ENCODE peak calls at places on chromosomes 4 and X, in eight cellular contexts. One of them, this sample, is unnamed.

GRCh38 chr4:82792912-82793649 is 5.5 kb downstream of the SCD5 start:
- DNase-seq in uterus: no peak
- DNase-seq in transverse colon: no peak
- DNase-seq in body of pancreas: no peak
- DNase-seq in left lung: no peak
- DNase-seq in HCT116: no peak
- DNase-seq in right lobe of liver: no peak
- DNase-seq in breast epithelium: no peak
- DNase-seq in this sample: no peak

GRCh38 chr4:8837181-8837811 is 34.3 kb downstream of the HMX1 start:
- DNase-seq in uterus: peak; percentile 5
- DNase-seq in transverse colon: peak; percentile 3
- DNase-seq in body of pancreas: peak; percentile 8
- DNase-seq in left lung: peak; percentile 28
- DNase-seq in HCT116: no peak
- DNase-seq in right lobe of liver: peak; percentile 37
- DNase-seq in breast epithelium: peak; percentile 20
- DNase-seq in this sample: peak; percentile 60

GRCh38 chrX:124540474-124540873 is 194.1 kb downstream of the SH2D1A start:
- DNase-seq in uterus: no peak
- DNase-seq in transverse colon: no peak
- DNase-seq in body of pancreas: no peak
- DNase-seq in left lung: no peak
- DNase-seq in HCT116: no peak
- DNase-seq in right lobe of liver: no peak
- DNase-seq in breast epithelium: no peak
- DNase-seq in this sample: no peak

GRCh38 chrX:44580466-44580865 is 37.8 kb upstream of the FUNDC1 start:
- DNase-seq in uterus: no peak
- DNase-seq in transverse colon: no peak
- DNase-seq in body of pancreas: no peak
- DNase-seq in left lung: no peak
- DNase-seq in HCT116: no peak
- DNase-seq in right lobe of liver: no peak
- DNase-seq in breast epithelium: no peak
- DNase-seq in this sample: no peak

GRCh38 chr4:85677286-85677685 is 202.3 kb downstream of the ARHGAP24 start:
- DNase-seq in uterus: no peak
- DNase-seq in transverse colon: no peak
- DNase-seq in body of pancreas: no peak
- DNase-seq in left lung: no peak
- DNase-seq in HCT116: no peak
- DNase-seq in right lobe of liver: no peak
- DNase-seq in breast epithelium: no peak
- DNase-seq in this sample: no peak

GRCh38 chrX:13932416-13932815 is 97.3 kb downstream of the GEMIN8 start:
- DNase-seq in uterus: no peak
- DNase-seq in transverse colon: no peak
- DNase-seq in body of pancreas: no peak
- DNase-seq in left lung: no peak
- DNase-seq in HCT116: no peak
- DNase-seq in right lobe of liver: no peak
- DNase-seq in breast epithelium: no peak
- DNase-seq in this sample: no peak

GRCh38 chrX:150202641-150203248 is 160.4 kb upstream of the MAMLD1 start:
- DNase-seq in uterus: no peak
- DNase-seq in transverse colon: no peak
- DNase-seq in body of pancreas: no peak
- DNase-seq in left lung: peak; percentile 41
- DNase-seq in HCT116: no peak
- DNase-seq in right lobe of liver: no peak
- DNase-seq in breast epithelium: no peak
- DNase-seq in this sample: no peak

GRCh38 chr4:22322996-22323395 is 192.9 kb downstream of the ADGRA3 start:
- DNase-seq in uterus: no peak
- DNase-seq in transverse colon: no peak
- DNase-seq in body of pancreas: no peak
- DNase-seq in left lung: no peak
- DNase-seq in HCT116: no peak
- DNase-seq in right lobe of liver: no peak
- DNase-seq in breast epithelium: no peak
- DNase-seq in this sample: no peak

GRCh38 chr4:24971192-24971591 is 58.4 kb upstream of the CCDC149 start:
- DNase-seq in uterus: no peak
- DNase-seq in transverse colon: no peak
- DNase-seq in body of pancreas: peak; percentile 14
- DNase-seq in left lung: no peak
- DNase-seq in HCT116: no peak
- DNase-seq in right lobe of liver: peak; percentile 45
- DNase-seq in breast epithelium: no peak
- DNase-seq in this sample: no peak

GRCh38 chrX:44428989-44429627 is 85.6 kb upstream of the EFHC2 start:
- DNase-seq in uterus: no peak
- DNase-seq in transverse colon: no peak
- DNase-seq in body of pancreas: no peak
- DNase-seq in left lung: no peak
- DNase-seq in HCT116: no peak
- DNase-seq in right lobe of liver: no peak
- DNase-seq in breast epithelium: no peak
- DNase-seq in this sample: no peak

GRCh38 chrX:48482526-48482925 is 6.5 kb downstream of the FTSJ1 start:
- DNase-seq in uterus: no peak
- DNase-seq in transverse colon: no peak
- DNase-seq in body of pancreas: no peak
- DNase-seq in left lung: no peak
- DNase-seq in HCT116: no peak
- DNase-seq in right lobe of liver: no peak
- DNase-seq in breast epithelium: no peak
- DNase-seq in this sample: no peak

GRCh38 chrX:78321809-78322208 is 5.6 kb downstream of the CYSLTR1 start:
- DNase-seq in uterus: no peak
- DNase-seq in transverse colon: peak; percentile 53
- DNase-seq in body of pancreas: no peak
- DNase-seq in left lung: peak; percentile 47
- DNase-seq in HCT116: no peak
- DNase-seq in right lobe of liver: peak; percentile 42
- DNase-seq in breast epithelium: no peak
- DNase-seq in this sample: no peak

GRCh38 chrX:2427737-2428136 is 73.0 kb downstream of the DHRSX start:
- DNase-seq in uterus: no peak
- DNase-seq in transverse colon: no peak
- DNase-seq in body of pancreas: no peak
- DNase-seq in left lung: no peak
- DNase-seq in HCT116: no peak
- DNase-seq in right lobe of liver: no peak
- DNase-seq in breast epithelium: no peak
- DNase-seq in this sample: no peak

GRCh38 chrX:67721321-67721720 is 177.5 kb downstream of the AR start:
- DNase-seq in uterus: no peak
- DNase-seq in transverse colon: no peak
- DNase-seq in body of pancreas: no peak
- DNase-seq in left lung: no peak
- DNase-seq in HCT116: no peak
- DNase-seq in right lobe of liver: no peak
- DNase-seq in breast epithelium: no peak
- DNase-seq in this sample: no peak

GRCh38 chrX:67723580-67724351 is 179.9 kb downstream of the AR start:
- DNase-seq in uterus: no peak
- DNase-seq in transverse colon: no peak
- DNase-seq in body of pancreas: no peak
- DNase-seq in left lung: no peak
- DNase-seq in HCT116: no peak
- DNase-seq in right lobe of liver: no peak
- DNase-seq in breast epithelium: no peak
- DNase-seq in this sample: no peak

GRCh38 chrX:67720344-67720743 is 176.5 kb downstream of the AR start:
- DNase-seq in uterus: peak; percentile 37
- DNase-seq in transverse colon: no peak
- DNase-seq in body of pancreas: no peak
- DNase-seq in left lung: no peak
- DNase-seq in HCT116: no peak
- DNase-seq in right lobe of liver: no peak
- DNase-seq in breast epithelium: no peak
- DNase-seq in this sample: no peak

GRCh38 chrX:67717571-67717970 is 173.8 kb downstream of the AR start:
- DNase-seq in uterus: no peak
- DNase-seq in transverse colon: no peak
- DNase-seq in body of pancreas: no peak
- DNase-seq in left lung: no peak
- DNase-seq in HCT116: no peak
- DNase-seq in right lobe of liver: no peak
- DNase-seq in breast epithelium: no peak
- DNase-seq in this sample: no peak

DNA sequence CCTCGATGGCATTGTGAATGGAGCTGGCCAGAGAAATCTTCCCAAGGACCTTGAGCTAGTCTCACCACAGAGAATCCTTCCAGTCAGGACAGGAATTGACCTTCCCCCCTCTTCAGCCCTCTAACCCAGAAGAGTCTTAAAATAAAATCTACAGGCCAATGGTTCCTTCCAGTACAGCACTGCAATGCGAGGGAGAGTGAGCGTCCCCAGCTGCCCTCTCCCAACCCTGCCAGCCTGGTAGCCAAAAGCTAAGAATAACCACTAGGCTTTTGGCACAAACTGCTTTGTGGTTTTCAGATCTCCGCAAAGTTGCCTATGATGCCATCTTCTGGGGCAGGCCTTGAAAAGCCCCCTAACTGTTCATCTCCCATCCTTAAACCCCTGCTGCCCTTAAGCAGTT is 175.1 kb downstream of the AR start:
- DNase-seq in uterus: no peak
- DNase-seq in transverse colon: no peak
- DNase-seq in body of pancreas: no peak
- DNase-seq in left lung: no peak
- DNase-seq in HCT116: no peak
- DNase-seq in right lobe of liver: no peak
- DNase-seq in breast epithelium: no peak
- DNase-seq in this sample: no peak
- H3K27ac ChIP-seq in uterus: no peak overlapping the region
- H3K27ac ChIP-seq in transverse colon: no peak overlapping the region
- H3K27ac ChIP-seq in body of pancreas: no peak overlapping the region
- H3K27ac ChIP-seq in left lung: no peak overlapping the region
- H3K27ac ChIP-seq in HCT116: no peak overlapping the region
- H3K27ac ChIP-seq in right lobe of liver: no peak overlapping the region
- H3K27ac ChIP-seq in breast epithelium: no peak overlapping the region
- H3K27ac ChIP-seq in this sample: no peak overlapping the region

DNA sequence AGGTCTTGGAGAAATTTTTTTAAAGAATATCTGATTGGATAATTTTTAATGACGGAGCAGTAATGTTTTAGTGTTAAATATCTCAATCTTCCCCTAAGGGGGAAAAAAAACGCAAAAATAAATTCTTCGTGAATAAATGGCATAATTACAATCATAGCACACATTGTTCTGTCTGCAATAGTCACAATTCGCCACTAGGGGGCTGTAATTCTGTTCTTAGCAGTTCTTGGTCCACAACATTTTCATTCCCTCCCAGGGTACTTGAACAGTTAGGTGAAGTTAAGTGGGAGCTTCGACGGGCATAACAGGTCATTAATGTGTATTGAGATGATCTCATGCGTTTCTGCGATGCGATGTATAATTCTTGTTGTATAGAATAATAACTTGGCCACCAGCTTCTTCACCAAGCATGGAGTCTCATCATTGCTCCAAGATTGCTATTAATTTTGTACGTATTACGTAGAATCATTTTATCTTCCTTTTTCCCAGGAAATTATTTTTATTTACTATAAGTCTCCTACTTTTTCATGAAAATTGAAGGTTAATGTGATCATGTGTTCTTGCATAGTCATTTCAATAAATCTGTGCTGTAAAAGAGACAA is 27.2 kb downstream of the HTR2C start:
- DNase-seq in uterus: no peak
- DNase-seq in transverse colon: peak; percentile 14
- DNase-seq in body of pancreas: peak; percentile 16
- DNase-seq in left lung: no peak
- DNase-seq in HCT116: peak; percentile 34
- DNase-seq in right lobe of liver: no peak
- DNase-seq in breast epithelium: no peak
- DNase-seq in this sample: no peak
- TF ChIP-seq CTCF in uterus: peak; percentile 73
- TF ChIP-seq CTCF in transverse colon: peak; percentile 46
- TF ChIP-seq CTCF in body of pancreas: peak; percentile 47
- TF ChIP-seq CTCF in left lung: peak; percentile 86
- TF ChIP-seq CTCF in HCT116: peak; percentile 67
- TF ChIP-seq CTCF in right lobe of liver: peak; percentile 81
- TF ChIP-seq CTCF in breast epithelium: peak; percentile 36
- TF ChIP-seq CTCF in this sample: peak; percentile 68

GRCh38 chr4:5757091-5757490 is 46.1 kb downstream of the EVC start:
- DNase-seq in uterus: no peak
- DNase-seq in transverse colon: no peak
- DNase-seq in body of pancreas: no peak
- DNase-seq in left lung: no peak
- DNase-seq in HCT116: no peak
- DNase-seq in right lobe of liver: no peak
- DNase-seq in breast epithelium: no peak
- DNase-seq in this sample: peak; percentile 39
- H3K27ac ChIP-seq in uterus: no peak overlapping the region
- H3K27ac ChIP-seq in transverse colon: no peak overlapping the region
- H3K27ac ChIP-seq in body of pancreas: no peak overlapping the region
- H3K27ac ChIP-seq in left lung: no peak overlapping the region
- H3K27ac ChIP-seq in HCT116: no peak overlapping the region
- H3K27ac ChIP-seq in right lobe of liver: no peak overlapping the region
- H3K27ac ChIP-seq in breast epithelium: no peak overlapping the region
- H3K27ac ChIP-seq in this sample: no peak overlapping the region

GRCh38 chrX:72662020-72662747 is 51.9 kb downstream of the PHKA1 start:
- DNase-seq in uterus: no peak
- DNase-seq in transverse colon: no peak
- DNase-seq in body of pancreas: no peak
- DNase-seq in left lung: no peak
- DNase-seq in HCT116: no peak
- DNase-seq in right lobe of liver: no peak
- DNase-seq in breast epithelium: no peak
- DNase-seq in this sample: no peak

GRCh38 chrX:72666451-72666850 is 47.7 kb downstream of the PHKA1 start:
- DNase-seq in uterus: no peak
- DNase-seq in transverse colon: no peak
- DNase-seq in body of pancreas: no peak
- DNase-seq in left lung: no peak
- DNase-seq in HCT116: no peak
- DNase-seq in right lobe of liver: no peak
- DNase-seq in breast epithelium: no peak
- DNase-seq in this sample: no peak

GRCh38 chrX:72659726-72660125 is 54.4 kb downstream of the PHKA1 start:
- DNase-seq in uterus: no peak
- DNase-seq in transverse colon: no peak
- DNase-seq in body of pancreas: no peak
- DNase-seq in left lung: no peak
- DNase-seq in HCT116: no peak
- DNase-seq in right lobe of liver: no peak
- DNase-seq in breast epithelium: no peak
- DNase-seq in this sample: no peak

DNA sequence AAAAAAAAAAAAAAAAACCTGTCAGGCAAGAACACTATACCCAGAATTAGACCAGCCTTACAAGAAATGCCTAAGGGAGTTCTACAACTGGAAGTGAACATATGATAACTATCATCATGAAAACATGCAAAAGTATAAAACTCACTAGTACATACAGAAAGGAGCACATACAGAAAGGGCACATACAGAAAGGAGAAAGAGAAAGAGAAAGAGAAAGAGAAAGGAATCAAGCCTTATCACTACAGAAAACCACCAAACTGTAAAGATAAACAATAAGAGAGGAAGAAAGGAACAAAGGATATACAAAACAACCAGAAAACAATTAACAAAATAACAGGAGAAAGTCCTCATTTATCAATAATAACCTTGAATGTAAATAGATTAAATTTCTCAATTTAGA is 50.4 kb downstream of the PHKA1 start:
- DNase-seq in uterus: no peak
- DNase-seq in transverse colon: no peak
- DNase-seq in body of pancreas: no peak
- DNase-seq in left lung: no peak
- DNase-seq in HCT116: no peak
- DNase-seq in right lobe of liver: no peak
- DNase-seq in breast epithelium: no peak
- DNase-seq in this sample: no peak
- TF ChIP-seq CTCF in uterus: no peak
- TF ChIP-seq CTCF in transverse colon: no peak
- TF ChIP-seq CTCF in body of pancreas: no peak
- TF ChIP-seq CTCF in left lung: no peak
- TF ChIP-seq CTCF in HCT116: no peak
- TF ChIP-seq CTCF in right lobe of liver: no peak
- TF ChIP-seq CTCF in breast epithelium: no peak
- TF ChIP-seq CTCF in this sample: no peak